ENCODE peak calls at places on chromosomes 3 and 15, in ten cellular contexts. O is mucosa of gallbladder; T is stimulated activated CD4-positive, alpha-beta T cell treated with anti-CD3 and anti-CD28 coated beads, Interleukin-2, amount 100 ng/mL, for 48 hours; Z is heart left ventricle; F is mesenchymal stem cell; X is amniotic epithelial cell; W is activated CD4-positive, alpha-beta T cell treated with anti-CD3 and anti-CD28 coated beads, Interleukin-2, amount 50 U/mL, for 1 hour; K is stimulated activated CD8-positive, alpha-beta memory T cell treated with anti-CD3 and anti-CD28 coated beads, Interleukin-4, amount 100 ng/mL, for 24 hours; P is astrocyte of the hippocampus; B is activated CD8-positive, alpha-beta memory T cell treated with anti-CD3 and anti-CD28 coated beads for 48 hours. M is an unnamed sample.

GRCh38 chr15:63094495-63094931 is 27.1 kb upstream of the LACTB start:
- DNase-seq in O (no peak), P (peak; percentile 73), B (no peak), T (no peak), K (no peak), F (peak; percentile 71), Z (no peak), X (peak; percentile 49), W (no peak), M (no peak)

GRCh38 chr3:11563749-11564148 is 80.0 kb downstream of the VGLL4 start:
- DNase-seq in Z (no peak), T (no peak), P (no peak), W (no peak), F (no peak), O (no peak), B (no peak), K (no peak), X (no peak), M (no peak)

GRCh38 chr15:25671132-25671531 is 192.0 kb downstream of the ATP10A start:
- DNase-seq in F (no peak), T (no peak), P (no peak), O (no peak), X (no peak), K (no peak), B (no peak), Z (no peak), W (no peak), M (peak; percentile 47)

GRCh38 chr3:194346621-194347020 is 4.5 kb downstream of the CPN2 start:
- DNase-seq in W (no peak), K (no peak), X (peak; percentile 43), O (no peak), Z (no peak), P (peak; percentile 30), F (peak; percentile 42), B (no peak), T (no peak), M (no peak)

GRCh38 chr15:58755350-58755749 is 5.8 kb upstream of the ADAM10 start:
- DNase-seq in W (no peak), P (no peak), O (no peak), Z (no peak), B (no peak), T (no peak), F (no peak), X (no peak), K (no peak), M (no peak)

GRCh38 chr3:114451051-114451451 is 157.2 kb downstream of the TIGIT start:
- DNase-seq in F (no peak), O (no peak), T (no peak), W (no peak), K (no peak), P (peak; percentile 41), Z (no peak), X (no peak), B (no peak), M (no peak)

GRCh38 chr3:171446301-171446700 is 13.9 kb downstream of the TNIK start:
- DNase-seq in P (no peak), O (no peak), X (no peak), W (no peak), K (no peak), F (no peak), Z (no peak), B (no peak), T (no peak), M (no peak)

GRCh38 chr3:57126244-57126643 is 38.9 kb downstream of the IL17RD start:
- DNase-seq in B (no peak), W (no peak), P (no peak), T (no peak), Z (no peak), O (no peak), X (no peak), K (no peak), F (no peak), M (no peak)

GRCh38 chr15:63815796-63816533 is 17.8 kb downstream of the HERC1 start:
- DNase-seq in P (no peak), Z (no peak), K (no peak), F (no peak), O (no peak), W (no peak), X (peak; percentile 35), B (no peak), T (no peak), M (no peak)

GRCh38 chr3:47418167-47419082 is 37.6 kb downstream of the PTPN23 start:
- DNase-seq in O (no peak), T (no peak), K (no peak), F (no peak), P (no peak), Z (no peak), X (no peak), B (no peak), W (no peak), M (no peak)

GRCh38 chr3:169457807-169458206 is 205.7 kb downstream of the MECOM start:
- DNase-seq in B (no peak), O (no peak), F (no peak), Z (no peak), K (no peak), X (no peak), W (no peak), P (no peak), T (no peak), M (no peak)

GRCh38 chr15:48370460-48370859 is 39.2 kb downstream of the DUT start:
- DNase-seq in W (no peak), Z (no peak), O (no peak), F (no peak), B (no peak), K (no peak), P (peak; percentile 73), X (peak; percentile 91), T (no peak), M (peak; percentile 95)

GRCh38 chr3:172449468-172450149 is 1.4 kb upstream of the GHSR start:
- DNase-seq in K (no peak), W (no peak), F (peak; percentile 52), P (peak; percentile 77), B (no peak), O (peak; percentile 18), T (no peak), Z (no peak), X (peak; percentile 41), M (peak; percentile 68)

GRCh38 chr3:57691411-57692133 is 1.3 kb downstream of the DENND6A start:
- DNase-seq in P (no peak), F (peak; percentile 28), W (no peak), B (no peak), X (peak; percentile 69), T (no peak), K (no peak), O (no peak), Z (no peak), M (no peak)

GRCh38 chr3:141150431-141150830 is 81.2 kb upstream of the PXYLP1 start:
- DNase-seq in T (no peak), Z (no peak), W (no peak), P (no peak), O (no peak), X (no peak), F (no peak), B (no peak), K (no peak), M (no peak)

GRCh38 chr15:84001037-84001436 is 234.5 kb upstream of the GOLGA6L4 start:
- DNase-seq in Z (no peak), F (no peak), T (no peak), X (no peak), O (no peak), W (no peak), B (no peak), P (no peak), K (no peak), M (no peak)

GRCh38 chr3:42961633-42962032 is 17.5 kb upstream of the GASK1A start:
- DNase-seq in T (peak; percentile 6), P (peak; percentile 72), Z (no peak), K (no peak), F (peak; percentile 57), X (peak; percentile 51), O (peak; percentile 49), W (peak; percentile 4), B (no peak), M (peak; percentile 67)

GRCh38 chr3:151168269-151169094 is 34.5 kb downstream of the GPR171 start:
- DNase-seq in Z (peak; percentile 77), T (peak; percentile 81), B (peak; percentile 62), K (peak; percentile 74), P (peak; percentile 77), F (peak; percentile 73), X (peak; percentile 47), O (peak; percentile 80), W (peak; percentile 84), M (peak; percentile 60)

GRCh38 chr3:51974963-51975856 is at the start of gene ABHD14A:
- DNase-seq in K (peak; percentile 51), P (peak; percentile 86), X (peak; percentile 43), W (peak; percentile 64), B (peak; percentile 47), T (peak; percentile 63), Z (peak; percentile 77), F (peak; percentile 69), O (peak; percentile 71), M (peak; percentile 72)

GRCh38 chr15:90352109-90352893 is at the start of gene ZNF774:
- DNase-seq in P (peak; percentile 97), X (peak; percentile 91), Z (peak; percentile 94), K (peak; percentile 81), W (peak; percentile 84), B (peak; percentile 71), T (peak; percentile 84), O (peak; percentile 95), F (peak; percentile 96), M (peak; percentile 97)

GRCh38 chr3:178083906-178084823 is 452.1 kb upstream of the KCNMB2 start:
- DNase-seq in K (no peak), X (no peak), F (peak; percentile 58), Z (no peak), O (no peak), W (no peak), T (no peak), P (peak; percentile 47), B (no peak), M (peak; percentile 71)